ENCODE peak calls at places on chromosomes 1 and 21, in nine cellular contexts. P is pancreas, Q is kidney epithelial cell, X is endodermal cell, S is neural crest cell, F is breast epithelium, A is body of pancreas, B is H9, Y is SK-N-SH. Z is an unnamed sample.

GRCh38 chr1:2409745-2410144 is 2.6 kb downstream of the PEX10 start:
- DNase-seq in A (no peak), Y (no peak), F (no peak), Q (no peak), B (no peak), X (no peak), S (no peak), P (peak), Z (no peak)

GRCh38 chr1:2288308-2288707 is 60.2 kb downstream of the SKI start:
- DNase-seq in S (no peak), P (no peak), F (no peak), A (no peak), B (no peak), Y (no peak), X (no peak), Q (no peak), Z (no peak)

GRCh38 chr1:10528066-10529014 is 53.6 kb downstream of the PEX14 start:
- DNase-seq in B (no peak), P (no peak), X (peak), S (no peak), F (no peak), Q (peak), Y (no peak), A (peak), Z (no peak)

GRCh38 chr1:16082283-16083038 is 9.0 kb upstream of the FAM131C start:
- DNase-seq in A (peak), S (peak), P (peak), B (peak), X (peak), Q (no peak), F (no peak), Y (peak), Z (peak)

GRCh38 chr21:37531402-37532042 is 164.9 kb downstream of the DYRK1A start:
- DNase-seq in P (no peak), B (no peak), X (no peak), A (peak), F (no peak), Q (no peak), Y (no peak), S (no peak), Z (no peak)

GRCh38 chr1:14442669-14443068 is 155.8 kb upstream of the KAZN start:
- DNase-seq in S (no peak), B (peak), A (no peak), X (peak), Q (no peak), P (no peak), F (no peak), Y (peak), Z (no peak)

GRCh38 chr1:161089251-161089924 is at the start of gene NECTIN4:
- DNase-seq in Y (no peak), A (peak), P (peak), Q (no peak), S (no peak), B (peak), X (peak), F (peak), Z (no peak)

GRCh38 chr1:175197536-175197935 is 5.0 kb upstream of the KIAA0040 start:
- DNase-seq in A (no peak), Q (peak), B (no peak), X (no peak), P (no peak), F (no peak), S (no peak), Y (no peak), Z (no peak)

GRCh38 chr1:78650114-78650513 is 483 bp downstream of the IFI44 start:
- DNase-seq in X (no peak), B (no peak), P (no peak), S (no peak), Q (no peak), F (no peak), A (no peak), Y (no peak), Z (no peak)

GRCh38 chr1:232179896-232180760 is 449.8 kb downstream of the SIPA1L2 start:
- DNase-seq in S (no peak), B (no peak), F (no peak), P (no peak), Y (no peak), Q (no peak), A (no peak), X (peak), Z (no peak)

GRCh38 chr1:59605761-59606160 is 209.0 kb upstream of the HOOK1 start:
- DNase-seq in X (no peak), A (no peak), Y (no peak), Q (no peak), B (no peak), S (no peak), F (no peak), P (no peak), Z (no peak)

GRCh38 chr21:25569084-25569483 is 38.2 kb downstream of the MRPL39 start:
- DNase-seq in F (no peak), P (no peak), Q (no peak), Y (no peak), S (no peak), B (no peak), X (no peak), A (no peak), Z (no peak)

GRCh38 chr21:25566645-25567044 is 40.6 kb downstream of the MRPL39 start:
- DNase-seq in X (no peak), Y (no peak), B (no peak), A (no peak), P (no peak), S (no peak), F (no peak), Q (no peak), Z (no peak)

GRCh38 chr21:25565272-25566199 is 41.7 kb downstream of the MRPL39 start:
- DNase-seq in Y (no peak), P (no peak), F (no peak), B (no peak), S (no peak), Q (no peak), X (no peak), A (no peak), Z (no peak)

GRCh38 chr21:25568230-25568629 is 39.1 kb downstream of the MRPL39 start:
- DNase-seq in Q (no peak), F (no peak), A (peak), S (no peak), B (no peak), P (no peak), Y (no peak), X (peak), Z (peak)

GRCh38 chr21:25567472-25567871 is 39.8 kb downstream of the MRPL39 start:
- DNase-seq in X (no peak), F (no peak), P (no peak), Q (no peak), Y (no peak), B (no peak), A (no peak), S (no peak), Z (no peak)
- TF ChIP-seq CTCF in X (no peak), F (no peak), P (no peak), Q (no peak), Y (no peak), B (no peak), A (no peak), S (no peak), Z (no peak)

GRCh38 chr1:145695781-145696629 is 11.2 kb downstream of the PDZK1 start:
- DNase-seq in F (no peak), P (no peak), X (no peak), S (no peak), B (no peak), Q (no peak), Y (no peak), A (peak), Z (no peak)
- TF ChIP-seq CTCF in F (no peak), P (no peak), X (no peak), S (no peak), B (no peak), Q (no peak), Y (no peak), A (no peak), Z (no peak)

GRCh38 chr1:44361478-44361877 is 6.4 kb upstream of the ERI3 start:
- DNase-seq in Y (no peak), A (no peak), P (no peak), S (no peak), F (no peak), X (peak), B (peak), Q (no peak), Z (no peak)
- TF ChIP-seq CTCF in Y (peak), A (no peak), P (no peak), S (peak), F (no peak), X (peak), B (peak), Q (peak), Z (no peak)

DNA sequence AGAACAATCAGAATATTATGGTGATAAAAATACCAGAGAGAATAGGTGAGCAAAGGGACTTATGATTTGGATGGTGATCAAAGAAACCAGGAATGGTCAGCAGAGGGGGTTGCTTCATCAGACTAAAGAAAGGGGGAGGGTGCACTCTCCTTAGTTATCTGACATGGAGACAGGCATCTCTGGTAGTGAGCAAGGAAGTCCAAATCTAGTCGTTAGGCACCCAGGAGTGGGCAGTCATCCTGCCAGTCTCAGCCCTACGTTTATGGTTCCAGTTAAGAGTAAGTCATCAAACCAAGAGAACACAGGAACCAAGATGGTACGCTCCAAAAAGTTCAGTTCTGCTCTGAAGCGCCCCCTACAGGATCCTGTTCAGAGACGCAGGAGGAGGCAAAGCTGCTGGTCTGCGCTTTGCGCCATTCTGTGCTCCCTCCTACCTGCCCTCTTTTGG is 28.6 kb downstream of the EBNA1BP2 start:
- DNase-seq in F (no peak), X (peak), B (peak), Q (no peak), P (no peak), Y (no peak), A (no peak), S (no peak), Z (peak)
- TF ChIP-seq CTCF in F (no peak), X (peak), B (peak), Q (peak), P (no peak), Y (peak), A (no peak), S (peak), Z (no peak)

GRCh38 chr21:43859747-43860214 is 5.2 kb upstream of the AGPAT3 start:
- DNase-seq in F (no peak), Y (no peak), A (peak), P (no peak), S (no peak), Q (no peak), B (no peak), X (no peak), Z (no peak)

GRCh38 chr21:43854773-43855633 is 10.0 kb upstream of the AGPAT3 start:
- DNase-seq in S (no peak), Q (no peak), Y (no peak), P (peak), B (no peak), F (no peak), X (no peak), A (no peak), Z (no peak)

GRCh38 chr21:43861716-43862115 is 3.3 kb upstream of the AGPAT3 start:
- DNase-seq in Q (no peak), F (no peak), Y (no peak), S (no peak), X (no peak), A (peak), B (no peak), P (no peak), Z (no peak)

GRCh38 chr21:43855955-43856354 is 9.1 kb upstream of the AGPAT3 start:
- DNase-seq in S (no peak), B (no peak), Y (no peak), P (peak), F (no peak), Q (no peak), X (no peak), A (no peak), Z (no peak)

DNA sequence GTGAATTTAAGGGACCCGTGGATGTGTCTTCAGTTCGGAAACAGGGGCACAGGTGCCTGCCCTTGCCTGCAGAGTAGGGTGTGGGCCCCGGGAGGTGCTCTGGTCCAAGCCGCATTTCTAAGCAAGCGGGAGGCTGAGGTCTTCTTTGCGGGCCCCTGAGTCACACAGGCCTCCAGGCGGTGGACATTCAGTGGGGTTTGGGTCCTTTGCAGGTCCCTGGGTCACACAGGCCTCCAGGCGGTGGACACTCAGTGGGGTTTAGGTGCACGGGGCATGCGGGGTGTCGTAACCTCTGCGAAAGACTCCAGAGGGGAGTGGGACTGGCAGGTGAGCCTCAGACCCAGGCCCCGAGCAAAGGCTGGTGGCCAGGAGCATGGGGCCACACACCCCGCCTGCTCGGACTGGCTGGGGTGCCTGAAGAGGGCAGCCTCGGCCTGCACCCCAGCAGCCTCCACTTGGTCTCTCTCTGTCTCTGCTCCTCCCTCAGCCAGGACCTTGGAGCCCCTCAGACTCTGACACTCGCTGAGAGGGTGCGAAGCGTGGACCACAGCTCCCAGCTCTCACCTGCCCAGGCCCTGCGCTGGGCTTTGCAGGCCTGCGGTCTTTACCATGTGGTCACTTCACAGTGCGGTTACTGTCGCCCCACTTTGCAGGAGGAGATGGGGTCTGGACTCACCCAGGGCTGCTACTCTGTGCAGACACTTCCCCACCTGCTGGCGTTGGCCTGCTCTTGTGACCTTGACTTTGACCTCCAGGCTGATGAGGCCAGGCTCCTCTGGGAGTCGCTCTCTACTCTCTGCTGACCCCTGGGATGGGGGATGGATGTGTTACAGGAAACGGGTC is 6.0 kb upstream of the AGPAT3 start:
- DNase-seq in Q (no peak), B (no peak), P (peak), S (no peak), A (no peak), Y (no peak), X (no peak), F (no peak), Z (no peak)
- TF ChIP-seq CTCF in Q (no peak), B (no peak), P (no peak), S (no peak), A (no peak), Y (no peak), X (peak), F (no peak), Z (no peak)

DNA sequence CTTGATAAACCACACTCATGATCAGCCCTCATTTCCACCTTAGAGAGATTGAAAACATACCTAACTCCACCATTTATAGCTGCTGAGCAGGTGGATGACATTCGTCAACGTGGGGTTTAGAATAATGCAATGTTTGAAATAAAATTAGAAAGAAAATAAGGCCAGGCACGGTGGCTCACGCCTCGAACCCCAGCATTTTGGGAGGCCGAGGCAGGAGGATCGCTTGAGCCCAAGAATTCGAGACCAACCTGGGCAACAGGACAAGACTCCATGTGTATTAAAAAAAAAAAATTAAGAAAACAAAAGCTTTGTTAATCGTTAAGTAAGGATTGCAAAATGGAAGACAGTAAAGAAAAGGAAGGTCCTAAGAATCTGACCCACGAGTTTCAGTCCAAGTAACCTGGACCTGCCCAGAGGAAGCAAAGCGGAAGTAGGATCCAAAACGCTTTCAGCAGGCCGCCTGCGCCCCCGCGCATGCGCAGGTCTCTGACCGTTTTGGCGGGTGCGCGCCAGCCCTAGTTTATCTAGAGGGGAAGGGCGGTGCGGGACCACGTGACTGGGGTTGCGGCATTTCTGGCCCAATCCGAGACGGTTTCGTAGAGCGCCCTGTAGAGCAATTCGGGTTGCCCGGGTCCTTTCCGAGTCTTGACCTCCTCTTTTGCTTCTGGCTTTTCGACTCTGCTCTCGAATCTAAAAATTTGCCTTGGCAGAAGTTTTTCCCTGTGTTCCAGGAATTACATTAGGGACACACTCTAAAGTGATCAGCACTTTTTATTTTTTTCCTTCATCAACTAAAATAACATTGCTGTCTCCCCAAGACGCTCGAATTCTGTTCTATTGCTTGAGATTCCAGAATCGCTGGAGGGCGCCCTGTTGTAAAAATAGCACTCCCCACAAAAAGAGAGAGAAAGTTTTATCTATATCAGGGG is 22.5 kb downstream of the ANP32E start:
- DNase-seq in Y (peak), S (peak), F (peak), P (peak), B (peak), X (peak), A (peak), Q (peak), Z (peak)
- TF ChIP-seq CTCF in Y (peak), S (peak), F (no peak), P (no peak), B (peak), X (peak), A (no peak), Q (peak), Z (no peak)